ENCODE peak calls at places on chromosomes 1 and 21, in seven cellular contexts. B is NT2/D1, P is lung, I is vagina, N is Caco-2, C is ovary, Q is left ventricle myocardium inferior. U is an unnamed sample. For H3K27me3, the result is how much of the 10 kb centered on the place peaks cover.

GRCh38 chr1:153775432-153776311 is 465 bp downstream of the SLC27A3 start:
- DNase-seq in B (peak), P (peak), I (no peak), N (peak), C (peak), Q (peak), U (no peak)

GRCh38 chr1:5341471-5341870 is 650.8 kb downstream of the NPHP4 start:
- DNase-seq in B (no peak), P (no peak), I (peak), N (no peak), C (no peak), Q (no peak), U (no peak)

GRCh38 chr1:209926045-209926444 is 12.0 kb upstream of the SYT14 start:
- DNase-seq in B (no peak), P (no peak), I (no peak), N (no peak), C (no peak), Q (no peak), U (peak)

GRCh38 chr1:76726251-76726650 is 141.0 kb upstream of the ST6GALNAC5 start:
- DNase-seq in B (no peak), P (no peak), I (no peak), N (no peak), C (no peak), Q (no peak), U (no peak)

GRCh38 chr1:206012086-206012859 is 9.1 kb upstream of the RAB7B start:
- DNase-seq in B (no peak), P (peak), I (no peak), N (no peak), C (no peak), Q (peak), U (no peak)

GRCh38 chr1:15384301-15384901 is 25.3 kb upstream of the EFHD2 start:
- DNase-seq in B (peak), P (no peak), I (no peak), N (no peak), C (no peak), Q (no peak), U (no peak)

GRCh38 chr1:71242239-71242638 is 161.4 kb upstream of the ZRANB2 start:
- DNase-seq in B (no peak), P (no peak), I (no peak), N (no peak), C (no peak), Q (no peak), U (no peak)

GRCh38 chr1:174818951-174819350 is 180.8 kb upstream of the CACYBP start:
- DNase-seq in B (no peak), P (no peak), I (no peak), N (no peak), C (no peak), Q (no peak), U (no peak)

GRCh38 chr1:174021611-174022079 is 512 bp downstream of the RC3H1 start:
- DNase-seq in B (peak), P (peak), I (no peak), N (peak), C (peak), Q (peak), U (no peak)

GRCh38 chr1:5632226-5632625 is 360.0 kb downstream of the NPHP4 start:
- DNase-seq in B (no peak), P (no peak), I (no peak), N (no peak), C (no peak), Q (no peak), U (no peak)

GRCh38 chr1:160428655-160429054 is 28.3 kb downstream of the VANGL2 start:
- DNase-seq in B (peak), P (no peak), I (no peak), N (peak), C (no peak), Q (no peak), U (no peak)

GRCh38 chr1:89667691-89668090 is 34.8 kb downstream of the LRRC8C start:
- DNase-seq in B (no peak), P (no peak), I (no peak), N (no peak), C (no peak), Q (no peak), U (no peak)

GRCh38 chr1:224734261-224734935 is 118.3 kb downstream of the CNIH3 start:
- DNase-seq in B (peak), P (no peak), I (no peak), N (no peak), C (no peak), Q (no peak), U (no peak)

GRCh38 chr1:117826551-117827078 is 102.8 kb downstream of the GDAP2 start:
- DNase-seq in B (no peak), P (peak), I (no peak), N (no peak), C (peak), Q (peak), U (peak)

GRCh38 chr1:30756206-30756544 is 1.4 kb downstream of the LAPTM5 start:
- DNase-seq in B (no peak), P (no peak), I (no peak), N (no peak), C (no peak), Q (no peak), U (no peak)

GRCh38 chr1:56295949-56296929 is 283.1 kb downstream of the PLPP3 start:
- DNase-seq in B (no peak), P (no peak), I (peak), N (no peak), C (no peak), Q (no peak), U (no peak)

DNA sequence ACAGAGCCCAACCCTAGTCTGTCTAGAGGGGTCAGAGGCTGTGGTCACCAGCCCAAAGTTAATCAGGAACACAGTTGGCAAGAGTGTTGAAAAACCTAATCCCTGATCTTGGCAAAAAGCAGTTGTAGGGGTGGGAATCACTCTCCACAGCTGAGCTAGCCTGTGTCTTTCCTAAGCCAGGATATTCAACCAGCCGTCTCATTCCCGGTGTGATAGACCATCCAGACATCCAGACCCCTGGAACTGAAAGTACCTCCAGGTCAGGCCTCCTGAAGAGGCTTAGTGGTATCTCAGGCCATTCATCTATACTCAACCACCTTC is 4.9 kb downstream of the LHX9 start:
- DNase-seq in B (no peak), P (no peak), I (no peak), N (no peak), C (no peak), Q (no peak), U (no peak)
- H3K27me3 ChIP-seq in B (half or more), P (under half), I (under half), N (under half), C (under half), Q (half or more), U (half or more)

DNA sequence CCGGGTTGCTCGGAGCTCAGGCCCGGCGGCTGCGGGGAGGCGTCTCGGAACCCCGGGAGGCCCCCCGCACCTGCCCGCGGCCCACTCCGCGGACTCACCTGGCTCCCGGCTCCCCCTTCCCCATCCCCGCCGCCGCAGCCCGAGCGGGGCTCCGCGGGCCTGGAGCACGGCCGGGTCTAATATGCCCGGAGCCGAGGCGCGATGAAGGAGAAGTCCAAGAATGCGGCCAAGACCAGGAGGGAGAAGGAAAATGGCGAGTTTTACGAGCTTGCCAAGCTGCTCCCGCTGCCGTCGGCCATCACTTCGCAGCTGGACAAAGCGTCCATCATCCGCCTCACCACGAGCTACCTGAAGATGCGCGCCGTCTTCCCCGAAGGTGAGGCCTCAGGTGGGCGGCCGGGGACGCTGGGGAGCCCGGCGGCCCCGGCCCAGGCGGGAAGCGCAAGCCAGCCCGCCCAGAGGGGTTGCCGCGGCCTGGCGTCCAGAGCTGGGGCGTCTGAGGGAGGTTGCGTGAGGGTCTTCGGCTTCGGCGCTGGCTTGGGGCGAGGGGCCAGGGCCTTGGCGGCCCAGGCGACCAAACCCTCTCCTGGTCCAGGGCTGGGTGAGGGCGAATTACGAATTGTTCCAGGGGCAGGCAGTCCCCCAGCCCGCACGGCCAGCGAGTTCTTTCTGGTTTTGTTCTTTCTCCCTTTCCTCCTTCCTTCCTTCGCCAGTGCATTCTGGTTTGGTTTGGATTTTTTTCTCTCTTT is 805 bp downstream of the SIM2 start:
- DNase-seq in B (no peak), P (no peak), I (no peak), N (peak), C (no peak), Q (no peak), U (no peak)
- H3K27me3 ChIP-seq in B (half or more), P (under half), I (half or more), N (under half), C (under half), Q (half or more), U (half or more)

DNA sequence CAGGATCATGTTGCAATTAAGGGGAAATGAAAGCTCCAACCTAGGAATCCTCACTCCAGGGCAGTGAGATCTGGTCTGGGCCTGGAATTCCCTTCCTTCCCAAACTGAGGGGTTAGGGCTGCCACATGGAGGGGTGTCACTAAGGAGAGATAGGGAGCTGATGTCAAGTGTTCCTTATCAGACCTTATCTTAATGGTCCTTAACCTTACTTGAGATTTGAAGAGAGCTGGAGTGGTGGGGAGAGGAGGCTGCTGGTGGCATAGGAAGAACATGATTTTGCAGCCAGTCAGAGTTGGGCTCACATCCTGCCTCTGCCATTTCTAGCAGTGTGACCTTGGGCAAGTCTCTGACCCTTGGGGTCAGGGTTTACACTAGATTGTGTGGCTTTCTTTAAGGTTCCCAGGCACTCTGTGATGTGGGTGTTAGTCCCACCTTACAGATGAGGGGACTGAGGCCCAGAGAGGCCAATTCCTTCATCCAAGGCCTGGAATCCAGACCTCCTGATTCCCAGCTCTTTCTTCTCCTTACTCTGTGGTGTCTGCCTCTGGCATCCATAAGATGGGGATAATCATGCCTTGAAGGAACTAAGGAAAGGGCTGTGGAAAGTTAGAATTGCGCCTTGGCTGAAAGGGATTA is 56.3 kb upstream of the SYNC start:
- DNase-seq in B (no peak), P (no peak), I (no peak), N (peak), C (no peak), Q (no peak), U (no peak)
- H3K27me3 ChIP-seq in B (under half), P (under half), I (under half), N (under half), C (under half), Q (under half), U (under half)

DNA sequence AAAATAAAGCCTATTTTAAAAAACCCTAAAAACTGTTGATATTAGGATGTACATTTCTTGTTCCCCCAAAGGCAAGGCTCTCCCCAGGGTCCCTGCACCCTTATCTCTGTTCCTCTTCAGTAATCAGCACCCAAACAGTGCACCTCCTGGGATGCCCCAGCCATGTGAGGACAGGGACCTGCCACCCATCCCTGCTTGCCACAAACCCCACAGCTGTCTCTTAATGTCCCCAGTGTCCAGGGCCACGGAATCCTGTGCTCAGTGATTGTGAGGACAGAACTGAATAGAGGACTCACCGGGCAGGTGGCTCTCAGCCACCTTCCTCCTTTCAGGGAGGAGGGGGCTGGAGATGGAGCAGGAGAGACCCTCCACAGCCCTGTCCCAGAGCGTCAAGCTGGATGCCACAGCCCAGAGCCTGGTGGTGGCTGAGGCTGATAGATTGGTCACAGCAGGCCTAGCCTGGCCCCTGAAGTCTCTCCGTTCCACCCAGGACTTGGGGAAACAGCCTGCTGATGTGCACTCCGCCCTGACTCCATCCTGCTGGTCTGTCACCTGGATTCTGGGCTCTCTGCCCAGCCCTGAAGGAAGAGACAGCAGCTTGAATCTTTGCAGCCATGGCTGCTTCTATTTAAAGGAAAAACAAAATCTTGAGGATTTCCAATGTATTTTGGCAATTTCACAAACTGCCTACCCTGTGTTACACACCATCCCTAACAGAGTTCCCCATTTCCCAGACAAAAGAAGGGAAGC is 23.1 kb downstream of the RNF187 start:
- DNase-seq in B (no peak), P (no peak), I (no peak), N (no peak), C (no peak), Q (no peak), U (no peak)
- H3K27me3 ChIP-seq in B (half or more), P (under half), I (under half), N (under half), C (under half), Q (under half), U (under half)

GRCh38 chr1:228064296-228064695 is 18.2 kb upstream of the ARF1 start:
- DNase-seq in B (no peak), P (no peak), I (no peak), N (no peak), C (no peak), Q (no peak), U (no peak)

GRCh38 chr1:228064741-228065542 is 17.6 kb upstream of the ARF1 start:
- DNase-seq in B (no peak), P (no peak), I (no peak), N (no peak), C (no peak), Q (no peak), U (no peak)

GRCh38 chr1:228062812-228063211 is 19.7 kb upstream of the ARF1 start:
- DNase-seq in B (no peak), P (no peak), I (no peak), N (no peak), C (no peak), Q (no peak), U (no peak)

GRCh38 chr1:228062085-228062791 is 20.3 kb upstream of the ARF1 start:
- DNase-seq in B (no peak), P (no peak), I (no peak), N (no peak), C (no peak), Q (no peak), U (no peak)

DNA sequence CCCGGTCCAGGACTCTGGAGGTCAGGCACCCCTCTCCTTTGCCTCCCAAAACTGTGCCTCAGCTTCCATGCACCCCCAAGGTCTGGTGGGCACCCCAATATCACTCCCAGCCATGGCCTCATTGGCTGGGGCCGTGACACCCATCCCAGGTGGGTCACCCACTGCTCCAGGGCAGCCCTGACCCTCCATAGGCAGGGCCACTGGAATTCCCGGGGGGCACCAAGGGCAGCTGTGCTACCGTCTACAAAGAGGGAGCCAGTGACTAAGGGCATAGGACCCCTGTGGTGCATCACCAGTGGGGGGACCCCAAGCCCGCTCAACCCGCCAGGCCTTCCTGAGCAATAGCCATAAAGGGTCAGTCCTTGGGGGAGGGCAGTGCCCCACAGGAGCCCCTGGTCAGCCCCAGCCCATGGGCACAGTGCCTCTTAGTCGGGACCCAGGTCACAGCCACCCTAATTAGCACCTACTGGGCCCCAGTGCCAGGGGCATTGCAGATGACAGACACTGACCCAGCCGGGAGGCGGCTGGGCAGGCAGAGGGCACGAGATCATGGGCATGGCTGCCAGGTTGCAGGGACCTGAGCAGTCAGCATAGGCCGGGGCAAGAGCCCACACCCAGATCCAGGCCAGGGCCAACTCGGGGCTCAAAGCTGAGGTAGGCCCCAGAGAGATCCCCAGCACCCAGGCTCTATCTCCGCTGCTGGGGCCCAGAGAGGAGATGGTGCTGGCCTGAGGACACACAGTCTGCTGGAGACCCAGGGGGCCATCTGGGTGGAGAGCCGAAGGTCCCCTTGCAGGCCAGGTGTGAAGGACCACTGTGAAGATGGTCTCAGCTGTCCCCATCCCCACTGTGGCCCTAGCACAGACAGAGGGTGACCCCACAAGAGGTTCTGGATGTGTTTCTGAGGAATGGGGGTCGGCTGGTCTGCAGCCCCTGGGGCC is 19.0 kb upstream of the ARF1 start:
- DNase-seq in B (no peak), P (no peak), I (no peak), N (no peak), C (no peak), Q (no peak), U (no peak)
- H3K27me3 ChIP-seq in B (under half), P (under half), I (under half), N (under half), C (under half), Q (half or more), U (under half)

DNA sequence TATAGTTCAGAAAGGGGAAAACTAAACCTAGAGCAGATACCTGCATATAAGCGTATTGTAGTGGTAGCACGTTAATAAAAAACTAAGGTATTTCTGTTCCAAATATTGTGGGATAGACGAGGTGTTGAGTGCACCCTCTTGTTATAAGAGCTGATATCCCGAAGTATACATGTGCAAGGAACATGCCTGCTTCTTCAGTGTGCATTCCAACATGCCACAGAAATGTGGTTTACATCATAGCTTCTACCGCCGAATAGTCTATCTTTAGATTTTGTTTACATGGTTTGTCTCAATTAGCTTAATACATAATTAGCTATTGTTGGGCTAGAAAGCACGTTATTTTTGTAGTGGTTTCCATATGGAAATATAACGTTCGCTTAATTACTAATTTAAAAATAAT is 2.2 kb downstream of the CHRM3 start:
- DNase-seq in B (no peak), P (no peak), I (no peak), N (no peak), C (no peak), Q (no peak), U (no peak)
- H3K27me3 ChIP-seq in B (half or more), P (under half), I (under half), N (under half), C (under half), Q (half or more), U (under half)

DNA sequence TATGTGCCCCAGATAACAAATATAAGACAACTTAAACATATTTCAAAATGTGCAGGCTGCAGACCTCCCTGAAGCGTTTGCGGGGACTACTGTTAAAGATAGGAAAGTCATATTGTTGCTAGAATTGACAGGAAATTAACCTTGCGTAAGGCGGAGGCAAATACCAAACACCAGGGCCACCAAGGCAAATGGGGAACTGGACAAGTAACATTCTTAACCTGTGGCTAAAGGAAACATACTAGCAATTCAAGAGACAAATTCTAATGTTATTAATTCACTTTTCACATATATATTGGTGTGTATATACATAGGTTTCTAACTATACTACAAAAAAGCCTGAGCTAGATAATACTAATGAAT is 6.8 kb downstream of the HAPLN2 start:
- DNase-seq in B (no peak), P (no peak), I (no peak), N (no peak), C (no peak), Q (no peak), U (no peak)
- H3K27me3 ChIP-seq in B (under half), P (under half), I (under half), N (under half), C (under half), Q (half or more), U (under half)

U was measured in kidney epithelial cell.